ENCODE peak calls at places on chromosomes 4 and X, in six cellular contexts. G is fibroblast of pulmonary artery, I is omental fat pad, J is nephron progenitor cell, P is RWPE1, E is AG04449. L is an unnamed sample.
A peak's percentile ranks its signal among the peaks of the same experiment; 100 is the strongest.

GRCh38 chrX:124239911-124240310 is 92.5 kb upstream of the TEX13D start:
- DNase-seq in G (no peak), I (no peak), J (no peak), P (no peak), E (no peak), L (no peak)

GRCh38 chr4:1339489-1339888 is 7.5 kb upstream of the UVSSA start:
- DNase-seq in G (no peak), I (no peak), J (no peak), P (no peak), E (no peak), L (no peak)

GRCh38 chrX:41802958-41803357 is 79.0 kb downstream of the GPR82 start:
- DNase-seq in G (no peak), I (no peak), J (no peak), P (no peak), E (no peak), L (no peak)

GRCh38 chr4:74032064-74032463 is 6.4 kb downstream of the CXCL3 start:
- DNase-seq in G (peak; percentile 53), I (no peak), J (no peak), P (no peak), E (no peak), L (no peak)

GRCh38 chr4:145481164-145481941 is at the start of gene SMAD1:
- DNase-seq in G (peak; percentile 89), I (no peak), J (peak; percentile 82), P (peak; percentile 74), E (peak; percentile 14), L (peak; percentile 87)

GRCh38 chr4:125085-125820 is 952 bp downstream of the ZNF718 start:
- DNase-seq in G (peak; percentile 41), I (peak; percentile 31), J (peak; percentile 29), P (peak; percentile 25), E (no peak), L (no peak)

GRCh38 chrX:31420711-31421151 is 348.9 kb upstream of the FTHL17 start:
- DNase-seq in G (peak; percentile 53), I (no peak), J (no peak), P (no peak), E (no peak), L (no peak)

GRCh38 chr4:166324321-166324720 is 451.3 kb downstream of the TLL1 start:
- DNase-seq in G (peak; percentile 38), I (no peak), J (peak; percentile 35), P (no peak), E (no peak), L (no peak)

GRCh38 chr4:107380836-107381438 is 339.1 kb downstream of the PAPSS1 start:
- DNase-seq in G (no peak), I (no peak), J (no peak), P (no peak), E (no peak), L (no peak)

GRCh38 chrX:19864736-19865135 is 22.7 kb downstream of the SH3KBP1 start:
- DNase-seq in G (no peak), I (no peak), J (no peak), P (no peak), E (no peak), L (no peak)

GRCh38 chr4:89307446-89308160 is at the start of gene GPRIN3:
- DNase-seq in G (peak; percentile 26), I (peak; percentile 31), J (peak; percentile 80), P (no peak), E (no peak), L (peak; percentile 74)

GRCh38 chr4:20431422-20432014 is 179.8 kb downstream of the SLIT2 start:
- DNase-seq in G (peak; percentile 67), I (no peak), J (no peak), P (no peak), E (no peak), L (no peak)

GRCh38 chrX:154531626-154532025 is 15.0 kb downstream of the G6PD start:
- DNase-seq in G (peak; percentile 40), I (no peak), J (no peak), P (no peak), E (no peak), L (no peak)

GRCh38 chr4:115841873-115842272 is 728.5 kb upstream of the NDST4 start:
- DNase-seq in G (no peak), I (no peak), J (no peak), P (peak; percentile 6), E (no peak), L (no peak)

GRCh38 chr4:111989817-111990216 is 155.4 kb upstream of the FAM241A start:
- DNase-seq in G (no peak), I (no peak), J (no peak), P (no peak), E (no peak), L (no peak)

GRCh38 chrX:2614911-2615310 is 76.2 kb upstream of the CD99 start:
- DNase-seq in G (peak; percentile 91), I (no peak), J (no peak), P (no peak), E (peak; percentile 59), L (no peak)
- TF ChIP-seq CTCF in G (peak; percentile 77), I (no peak), J (peak; percentile 26), P (no peak), E (peak; percentile 71), L (peak; percentile 57)

DNA sequence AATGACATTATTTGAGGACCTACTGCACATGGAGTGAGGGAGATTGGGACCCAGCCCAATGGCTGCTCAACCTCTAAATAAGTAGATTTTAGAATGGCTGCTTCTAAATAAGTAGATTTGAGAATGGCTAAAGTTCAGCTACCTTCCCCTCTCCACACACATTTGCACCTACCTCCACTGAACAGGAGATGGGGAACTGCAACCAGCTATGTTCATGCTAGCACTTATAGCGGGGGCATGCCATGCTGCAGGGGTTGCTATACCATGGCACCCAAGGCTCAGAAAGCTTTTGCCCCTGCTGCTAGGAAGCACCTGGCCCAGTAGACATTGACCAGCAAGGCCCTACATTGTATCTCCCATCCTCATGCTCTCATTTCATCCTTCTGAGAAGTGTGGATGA is 70.2 kb upstream of the MAOA start:
- DNase-seq in G (no peak), I (no peak), J (no peak), P (no peak), E (no peak), L (no peak)
- TF ChIP-seq CTCF in G (no peak), I (no peak), J (no peak), P (no peak), E (no peak), L (no peak)

DNA sequence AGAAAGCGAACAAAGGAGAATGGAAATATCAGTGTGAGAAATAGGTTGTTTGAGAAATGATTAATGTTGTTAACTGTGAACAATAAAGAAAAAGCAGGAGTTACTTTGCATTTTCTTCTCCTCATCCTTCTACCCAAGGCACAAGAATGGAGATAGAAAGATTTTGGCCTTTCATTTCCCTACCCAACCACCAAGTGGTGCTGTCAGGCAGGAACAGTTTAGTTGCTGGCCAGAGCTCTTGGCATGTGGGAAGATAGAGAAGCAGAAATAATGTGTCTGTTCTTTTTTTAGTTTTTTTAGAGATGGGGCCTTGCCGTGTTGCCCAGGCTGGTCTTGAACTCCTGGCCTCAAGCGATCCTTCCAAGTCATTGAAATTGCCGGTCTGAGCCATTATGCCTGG is 12.8 kb downstream of the HOPX start:
- DNase-seq in G (no peak), I (no peak), J (no peak), P (peak; percentile 30), E (no peak), L (no peak)
- TF ChIP-seq CTCF in G (peak; percentile 41), I (no peak), J (peak; percentile 20), P (no peak), E (peak; percentile 3), L (peak; percentile 57)

GRCh38 chr4:85964298-85964697 is 395.6 kb downstream of the MAPK10 start:
- DNase-seq in G (peak; percentile 25), I (no peak), J (no peak), P (no peak), E (no peak), L (no peak)
- TF ChIP-seq CTCF in G (peak; percentile 20), I (no peak), J (no peak), P (no peak), E (no peak), L (no peak)

GRCh38 chr4:8940792-8941491 is 69.3 kb upstream of the HMX1 start:
- DNase-seq in G (no peak), I (no peak), J (peak; percentile 49), P (no peak), E (no peak), L (no peak)
- TF ChIP-seq CTCF in G (no peak), I (no peak), J (peak; percentile 25), P (peak; percentile 27), E (no peak), L (peak; percentile 46)

L was measured in type B pancreatic cell.